ENCODE peak calls at places on chromosome 13, in five cellular contexts. A is aorta; R is CD4-positive, alpha-beta memory T cell; T is psoas muscle; H is BJ. Y is an unnamed sample. For H3K36me3 and H3K27me3, the result is how much of the 10 kb centered on the place peaks cover.

GRCh38 chr13:26541041-26541440 is 16.4 kb upstream of the WASF3 start:
- DNase-seq in A (no peak), R (no peak), T (no peak), H (no peak), Y (no peak)

GRCh38 chr13:30569901-30570576 is 47.7 kb upstream of the USPL1 start:
- DNase-seq in A (no peak), R (no peak), T (no peak), H (peak), Y (peak)

GRCh38 chr13:77359171-77359570 is 32.3 kb upstream of the MYCBP2 start:
- DNase-seq in A (no peak), R (no peak), T (no peak), H (no peak), Y (peak)

GRCh38 chr13:33426131-33426530 is 140.6 kb upstream of the STARD13 start:
- DNase-seq in A (no peak), R (no peak), T (no peak), H (no peak), Y (no peak)

GRCh38 chr13:112977091-112977490 is 8.1 kb downstream of the MCF2L start:
- DNase-seq in A (no peak), R (no peak), T (no peak), H (no peak), Y (no peak)

GRCh38 chr13:77492982-77493381 is 42.5 kb upstream of the SCEL start:
- DNase-seq in A (no peak), R (no peak), T (no peak), H (no peak), Y (peak)

GRCh38 chr13:108349269-108349668 is 79.8 kb downstream of the TNFSF13B start:
- DNase-seq in A (no peak), R (no peak), T (no peak), H (no peak), Y (no peak)

GRCh38 chr13:75749407-75749806 is 113.3 kb downstream of the LMO7 start:
- DNase-seq in A (peak), R (no peak), T (peak), H (no peak), Y (peak)

GRCh38 chr13:46041335-46041934 is 11.1 kb downstream of the ZC3H13 start:
- DNase-seq in A (no peak), R (no peak), T (no peak), H (no peak), Y (no peak)

GRCh38 chr13:98324105-98324504 is 147.0 kb upstream of the RNF113B start:
- DNase-seq in A (no peak), R (no peak), T (no peak), H (no peak), Y (no peak)

GRCh38 chr13:114027826-114028225 is 54.0 kb upstream of the C13orf46 start:
- DNase-seq in A (peak), R (no peak), T (no peak), H (no peak), Y (no peak)
- H3K36me3 ChIP-seq in A (under half), R (half or more), T (under half), H (under half), Y (under half)

GRCh38 chr13:111484129-111484925 is 163.9 kb downstream of the TEX29 start:
- DNase-seq in A (peak), R (no peak), T (no peak), H (no peak), Y (no peak)

GRCh38 chr13:111483621-111483987 is 163.2 kb downstream of the TEX29 start:
- DNase-seq in A (no peak), R (no peak), T (no peak), H (no peak), Y (no peak)

GRCh38 chr13:111482126-111482525 is 161.7 kb downstream of the TEX29 start:
- DNase-seq in A (no peak), R (no peak), T (no peak), H (no peak), Y (no peak)

GRCh38 chr13:111484959-111485358 is 164.5 kb downstream of the TEX29 start:
- DNase-seq in A (peak), R (no peak), T (no peak), H (no peak), Y (no peak)

GRCh38 chr13:111482806-111483620 is 162.6 kb downstream of the TEX29 start:
- DNase-seq in A (peak), R (no peak), T (no peak), H (no peak), Y (no peak)
- H3K27me3 ChIP-seq in A (under half), R (under half), T (under half), H (under half), Y (under half)

GRCh38 chr13:78636493-78636892 is 22.5 kb downstream of the OBI1 start:
- DNase-seq in A (no peak), R (no peak), T (no peak), H (no peak), Y (no peak)
- H3K36me3 ChIP-seq in A (under half), R (under half), T (half or more), H (under half), Y (under half)

GRCh38 chr13:49497272-49497671 is 1.5 kb downstream of the PHF11 start:
- DNase-seq in A (no peak), R (no peak), T (no peak), H (no peak), Y (no peak)

GRCh38 chr13:49494645-49495044 is 1.1 kb upstream of the PHF11 start:
- DNase-seq in A (no peak), R (no peak), T (no peak), H (no peak), Y (no peak)

GRCh38 chr13:49495783-49496762 is at the start of gene PHF11:
- DNase-seq in A (peak), R (peak), T (peak), H (peak), Y (peak)

GRCh38 chr13:49499889-49500660 is 4.3 kb downstream of the PHF11 start:
- DNase-seq in A (no peak), R (no peak), T (no peak), H (peak), Y (peak)

GRCh38 chr13:49498211-49498610 is 2.5 kb downstream of the PHF11 start:
- DNase-seq in A (no peak), R (peak), T (no peak), H (no peak), Y (no peak)
- H3K27me3 ChIP-seq in A (under half), R (under half), T (under half), H (under half), Y (under half)

GRCh38 chr13:110507678-110508381 is 53.7 kb downstream of the RAB20 start:
- DNase-seq in A (no peak), R (no peak), T (peak), H (no peak), Y (peak)
- H3K36me3 ChIP-seq in A (under half), R (under half), T (under half), H (half or more), Y (under half)

GRCh38 chr13:25180795-25181537 is 8.9 kb upstream of the AMER2 start:
- DNase-seq in A (no peak), R (no peak), T (no peak), H (no peak), Y (no peak)

GRCh38 chr13:25181597-25181996 is 9.5 kb upstream of the AMER2 start:
- DNase-seq in A (no peak), R (no peak), T (no peak), H (no peak), Y (no peak)

GRCh38 chr13:25187596-25187995 is 15.5 kb upstream of the AMER2 start:
- DNase-seq in A (no peak), R (no peak), T (no peak), H (no peak), Y (no peak)

GRCh38 chr13:25190256-25190655 is 18.2 kb upstream of the AMER2 start:
- DNase-seq in A (no peak), R (no peak), T (no peak), H (no peak), Y (no peak)

GRCh38 chr13:25186187-25186586 is 14.1 kb upstream of the AMER2 start:
- DNase-seq in A (no peak), R (no peak), T (no peak), H (no peak), Y (no peak)
- H3K27me3 ChIP-seq in A (under half), R (under half), T (under half), H (under half), Y (under half)

GRCh38 chr13:19764237-19764636 is 18.5 kb downstream of the PSPC1 start:
- DNase-seq in A (no peak), R (no peak), T (no peak), H (no peak), Y (no peak)

GRCh38 chr13:19766637-19767036 is 16.1 kb downstream of the PSPC1 start:
- DNase-seq in A (no peak), R (no peak), T (no peak), H (no peak), Y (peak)

GRCh38 chr13:19767966-19768365 is 14.8 kb downstream of the PSPC1 start:
- DNase-seq in A (no peak), R (no peak), T (no peak), H (no peak), Y (no peak)

GRCh38 chr13:19759669-19760068 is 23.1 kb downstream of the PSPC1 start:
- DNase-seq in A (no peak), R (no peak), T (no peak), H (no peak), Y (no peak)

GRCh38 chr13:19763618-19764017 is 19.1 kb downstream of the PSPC1 start:
- DNase-seq in A (no peak), R (no peak), T (no peak), H (no peak), Y (no peak)
- H3K36me3 ChIP-seq in A (under half), R (under half), T (under half), H (under half), Y (under half)